ENCODE peak calls at places on chromosome 19, in four cellular contexts. One of them, this sample, is unnamed.

GRCh38 chr19:4304509-4305252 is at the start of gene FSD1:
- DNase-seq in colonic mucosa: no peak
- DNase-seq in hypothalamus: no peak
- DNase-seq in posterior cingulate gyrus: peak
- DNase-seq in this sample: peak

GRCh38 chr19:16607819-16608218 is 20.2 kb downstream of the MED26 start:
- DNase-seq in hypothalamus: no peak
- DNase-seq in posterior cingulate gyrus: no peak
- DNase-seq in colonic mucosa: no peak
- DNase-seq in this sample: no peak

GRCh38 chr19:54893406-54893805 is 12.5 kb upstream of the NCR1 start:
- DNase-seq in hypothalamus: no peak
- DNase-seq in posterior cingulate gyrus: no peak
- DNase-seq in colonic mucosa: no peak
- DNase-seq in this sample: no peak

GRCh38 chr19:45406165-45406956 is at the start of gene POLR1G:
- DNase-seq in hypothalamus: peak
- DNase-seq in colonic mucosa: peak
- DNase-seq in posterior cingulate gyrus: peak
- DNase-seq in this sample: peak

GRCh38 chr19:4140237-4140711 is 13.2 kb upstream of the CREB3L3 start:
- DNase-seq in hypothalamus: no peak
- DNase-seq in posterior cingulate gyrus: peak
- DNase-seq in colonic mucosa: peak
- DNase-seq in this sample: peak

GRCh38 chr19:27673986-27674385 is 1539.0 kb downstream of the UQCRFS1 start:
- DNase-seq in posterior cingulate gyrus: no peak
- DNase-seq in colonic mucosa: no peak
- DNase-seq in hypothalamus: no peak
- DNase-seq in this sample: no peak

GRCh38 chr19:1395194-1396018 is 5.9 kb downstream of the GAMT start:
- DNase-seq in colonic mucosa: no peak
- DNase-seq in posterior cingulate gyrus: no peak
- DNase-seq in hypothalamus: no peak
- DNase-seq in this sample: peak

GRCh38 chr19:14368011-14368513 is 13.2 kb upstream of the ADGRE5 start:
- DNase-seq in hypothalamus: no peak
- DNase-seq in posterior cingulate gyrus: no peak
- DNase-seq in colonic mucosa: no peak
- DNase-seq in this sample: no peak

GRCh38 chr19:46818812-46819211 is 30.4 kb upstream of the SLC1A5 start:
- DNase-seq in hypothalamus: no peak
- DNase-seq in posterior cingulate gyrus: no peak
- DNase-seq in colonic mucosa: no peak
- DNase-seq in this sample: no peak

GRCh38 chr19:48133094-48133493 is 22.5 kb upstream of the PLA2G4C start:
- DNase-seq in posterior cingulate gyrus: no peak
- DNase-seq in hypothalamus: no peak
- DNase-seq in colonic mucosa: no peak
- DNase-seq in this sample: no peak

GRCh38 chr19:11142528-11143171 is 12.9 kb downstream of the SPC24 start:
- DNase-seq in colonic mucosa: peak
- DNase-seq in posterior cingulate gyrus: peak
- DNase-seq in hypothalamus: no peak
- DNase-seq in this sample: peak

GRCh38 chr19:36488816-36489138 is 584 bp downstream of the ZNF566 start:
- DNase-seq in posterior cingulate gyrus: no peak
- DNase-seq in hypothalamus: no peak
- DNase-seq in colonic mucosa: no peak
- DNase-seq in this sample: peak

GRCh38 chr19:40813182-40813581 is 14.2 kb downstream of the EGLN2 start:
- DNase-seq in hypothalamus: no peak
- DNase-seq in posterior cingulate gyrus: no peak
- DNase-seq in colonic mucosa: no peak
- DNase-seq in this sample: no peak

GRCh38 chr19:48391100-48392005 is at the start of gene KDELR1:
- DNase-seq in colonic mucosa: peak
- DNase-seq in posterior cingulate gyrus: peak
- DNase-seq in hypothalamus: peak
- DNase-seq in this sample: peak

GRCh38 chr19:12867120-12868099 is 13.8 kb downstream of the DNASE2 start:
- DNase-seq in colonic mucosa: peak
- DNase-seq in hypothalamus: no peak
- DNase-seq in posterior cingulate gyrus: no peak
- DNase-seq in this sample: peak

GRCh38 chr19:48445256-48445605 is 552 bp upstream of the GRWD1 start:
- DNase-seq in posterior cingulate gyrus: no peak
- DNase-seq in hypothalamus: no peak
- DNase-seq in colonic mucosa: no peak
- DNase-seq in this sample: peak

GRCh38 chr19:28224441-28224840 is 988.5 kb downstream of the UQCRFS1 start:
- DNase-seq in colonic mucosa: no peak
- DNase-seq in hypothalamus: no peak
- DNase-seq in posterior cingulate gyrus: no peak
- DNase-seq in this sample: no peak

This sample was measured in DMS53.